ENCODE peak calls at places on chromosomes 3 and 15, in five cellular contexts. M is lower leg skin, X is ovary, T is NCI-H510A treated with DMSO at 0.1 percent for 48 hours, G is NCI-H2081. C is an unnamed sample.

GRCh38 chr3:195597848-195598247 is 14.1 kb upstream of the APOD start:
- DNase-seq in M (no peak), G (no peak), X (no peak), T (no peak), C (no peak)

GRCh38 chr15:75921732-75922703 is 18.3 kb downstream of the FBXO22 start:
- DNase-seq in X (no peak), T (no peak), G (peak), M (no peak), C (no peak)

GRCh38 chr3:191350389-191351090 is 20.2 kb upstream of the UTS2B start:
- DNase-seq in T (no peak), G (no peak), X (peak), M (no peak), C (no peak)

GRCh38 chr3:80023010-80023409 is 255.2 kb upstream of the ROBO1 start:
- DNase-seq in M (no peak), T (no peak), X (no peak), G (no peak), C (no peak)

GRCh38 chr15:99450896-99451358 is 114.9 kb upstream of the MEF2A start:
- DNase-seq in X (peak), G (no peak), T (no peak), M (peak), C (peak)

GRCh38 chr3:171157286-171157685 is 130.8 kb upstream of the SLC2A2 start:
- DNase-seq in T (no peak), X (peak), M (no peak), G (no peak), C (no peak)

GRCh38 chr15:83516935-83517334 is 69.8 kb downstream of the SH3GL3 start:
- DNase-seq in T (no peak), G (no peak), X (no peak), M (no peak), C (no peak)

GRCh38 chr3:46454209-46454595 is 10.5 kb downstream of the LTF start:
- DNase-seq in G (no peak), X (no peak), M (peak), T (no peak), C (no peak)

GRCh38 chr15:90401499-90401898 is 13.5 kb downstream of the IQGAP1 start:
- DNase-seq in G (no peak), T (peak), X (no peak), M (no peak), C (no peak)

GRCh38 chr3:122661633-122662032 is 19.0 kb upstream of the PARP14 start:
- DNase-seq in G (no peak), T (no peak), M (no peak), X (no peak), C (no peak)

GRCh38 chr15:23403550-23403949 is 43.5 kb downstream of the GOLGA6L2 start:
- DNase-seq in X (no peak), T (no peak), G (no peak), M (no peak), C (no peak)

GRCh38 chr15:23569513-23569912 is 4.0 kb downstream of the MKRN3 start:
- DNase-seq in T (no peak), X (no peak), M (no peak), G (no peak), C (no peak)

GRCh38 chr15:100721758-100722550 is 119.6 kb downstream of the ASB7 start:
- DNase-seq in M (peak), G (no peak), T (no peak), X (peak), C (peak)

GRCh38 chr3:52361893-52362292 is 45.8 kb downstream of the DNAH1 start:
- DNase-seq in T (no peak), G (no peak), X (no peak), M (no peak), C (no peak)

GRCh38 chr15:30984542-30984941 is 6.9 kb downstream of the MTMR10 start:
- DNase-seq in T (no peak), M (no peak), G (no peak), X (no peak), C (no peak)

GRCh38 chr15:91947370-91947769 is 93.9 kb downstream of the SLCO3A1 start:
- DNase-seq in G (no peak), X (no peak), M (no peak), T (no peak), C (no peak)

GRCh38 chr3:108403921-108404320 is 106.5 kb downstream of the MYH15 start:
- DNase-seq in G (no peak), T (no peak), X (no peak), M (no peak), C (no peak)

GRCh38 chr3:123489400-123490004 is 40.6 kb upstream of the ADCY5 start:
- DNase-seq in T (peak), X (peak), M (peak), G (peak), C (peak)

GRCh38 chr3:62554264-62554799 is 181.0 kb upstream of the FEZF2 start:
- DNase-seq in M (no peak), X (no peak), G (no peak), T (no peak), C (no peak)

GRCh38 chr3:101823525-101823924 is 25.8 kb upstream of the NFKBIZ start:
- DNase-seq in G (no peak), M (no peak), X (no peak), T (no peak), C (no peak)

GRCh38 chr3:135944831-135945230 is 20.7 kb upstream of the PPP2R3A start:
- DNase-seq in X (no peak), G (no peak), M (no peak), T (no peak), C (no peak)

GRCh38 chr15:98518823-98519561 is 129.3 kb upstream of the IGF1R start:
- DNase-seq in G (peak), X (no peak), M (peak), T (peak), C (peak)

GRCh38 chr3:111903067-111903511 is 44.0 kb downstream of the PHLDB2 start:
- DNase-seq in M (no peak), X (no peak), T (no peak), G (no peak), C (no peak)

GRCh38 chr3:114365268-114365667 is 71.4 kb downstream of the TIGIT start:
- DNase-seq in T (no peak), M (no peak), X (no peak), G (no peak), C (no peak)

GRCh38 chr15:68304611-68305337 is 27.2 kb downstream of the FEM1B start:
- DNase-seq in T (peak), M (peak), X (no peak), G (no peak), C (no peak)

GRCh38 chr3:182947892-182948291 is 32.4 kb downstream of the DCUN1D1 start:
- DNase-seq in M (no peak), G (no peak), T (no peak), X (no peak), C (no peak)

GRCh38 chr3:123790254-123791072 is 93.7 kb downstream of the MYLK start:
- DNase-seq in M (peak), X (no peak), G (no peak), T (no peak), C (no peak)

GRCh38 chr3:153970735-153971347 is 150.3 kb upstream of the ARHGEF26 start:
- DNase-seq in G (no peak), M (no peak), T (no peak), X (no peak), C (no peak)

GRCh38 chr3:45464336-45464809 is 76.0 kb downstream of the LARS2 start:
- DNase-seq in T (no peak), X (no peak), G (no peak), M (no peak), C (no peak)

GRCh38 chr3:181756645-181757044 is 44.9 kb downstream of the SOX2 start:
- DNase-seq in T (no peak), G (peak), M (no peak), X (no peak), C (no peak)

GRCh38 chr3:170732660-170733245 is 137.2 kb downstream of the RPL22L1 start:
- DNase-seq in X (no peak), T (no peak), G (no peak), M (no peak), C (no peak)

GRCh38 chr3:118802325-118803095 is 232.1 kb downstream of the IGSF11 start:
- DNase-seq in X (no peak), T (no peak), G (no peak), M (no peak), C (no peak)

GRCh38 chr15:50227076-50227475 is 38.5 kb downstream of the HDC start:
- DNase-seq in G (no peak), T (no peak), X (no peak), M (no peak), C (no peak)

GRCh38 chr15:43867096-43867495 is 40.3 kb downstream of the WDR76 start:
- DNase-seq in G (no peak), X (no peak), T (no peak), M (peak), C (no peak)

GRCh38 chr15:36737430-36737891 is 158.0 kb downstream of the CDIN1 start:
- DNase-seq in T (no peak), M (no peak), G (no peak), X (no peak), C (no peak)

GRCh38 chr3:112334709-112335108 is 1.8 kb downstream of the CD200 start:
- DNase-seq in X (no peak), M (no peak), T (no peak), G (no peak), C (no peak)

GRCh38 chr15:25733856-25734679 is 129.1 kb downstream of the ATP10A start:
- DNase-seq in T (no peak), G (no peak), M (no peak), X (no peak), C (no peak)

GRCh38 chr3:72678892-72679291 is 169.4 kb downstream of the SHQ1 start:
- DNase-seq in M (no peak), G (no peak), T (no peak), X (no peak), C (no peak)

C was measured in NCI-H345.